ENCODE peak calls at places on chromosomes 2 and 18, in nine cellular contexts. Z is IMR-90, J is BJ, P is lung, L is heart left ventricle, U is K562, F is colonic mucosa, R is PC-9, Q is fibroblast of lung. X is an unnamed sample. For H3K36me3 and H3K27me3, the result is how much of the 10 kb centered on the place peaks cover.

GRCh38 chr2:18834341-18834740 is 245.0 kb upstream of the NT5C1B start:
- DNase-seq in Z (peak), J (no peak), P (no peak), L (no peak), U (no peak), F (no peak), R (peak), Q (peak), X (no peak)

GRCh38 chr18:23134780-23135678 is at the start of gene CABLES1:
- DNase-seq in Z (peak), J (no peak), P (peak), L (peak), U (peak), F (peak), R (peak), Q (peak), X (peak)

GRCh38 chr2:88735133-88735532 is 43.7 kb downstream of the RPIA start:
- DNase-seq in Z (no peak), J (no peak), P (no peak), L (no peak), U (no peak), F (no peak), R (no peak), Q (no peak), X (no peak)

GRCh38 chr2:182897137-182897536 is 30.7 kb upstream of the FRZB start:
- DNase-seq in Z (peak), J (no peak), P (no peak), L (no peak), U (no peak), F (no peak), R (no peak), Q (peak), X (no peak)

GRCh38 chr2:41647468-41648042 is 400.3 kb upstream of the PKDCC start:
- DNase-seq in Z (no peak), J (no peak), P (no peak), L (no peak), U (no peak), F (no peak), R (no peak), Q (peak), X (no peak)

GRCh38 chr2:174617120-174617519 is 19.5 kb upstream of the WIPF1 start:
- DNase-seq in Z (no peak), J (no peak), P (no peak), L (no peak), U (no peak), F (no peak), R (no peak), Q (no peak), X (no peak)

GRCh38 chr2:69848186-69848790 is 18.8 kb downstream of the GMCL1 start:
- DNase-seq in Z (no peak), J (no peak), P (no peak), L (no peak), U (no peak), F (no peak), R (peak), Q (no peak), X (no peak)

GRCh38 chr2:176457486-176457885 is 188.2 kb downstream of the MTX2 start:
- DNase-seq in Z (no peak), J (no peak), P (no peak), L (no peak), U (no peak), F (no peak), R (no peak), Q (no peak), X (no peak)

GRCh38 chr2:75790121-75790520 is 79.4 kb upstream of the GCFC2 start:
- DNase-seq in Z (no peak), J (no peak), P (no peak), L (no peak), U (no peak), F (no peak), R (no peak), Q (peak), X (no peak)

GRCh38 chr18:40676676-40677075 is 1278.4 kb upstream of the PIK3C3 start:
- DNase-seq in Z (peak), J (no peak), P (no peak), L (no peak), U (no peak), F (no peak), R (no peak), Q (peak), X (no peak)

GRCh38 chr2:230868151-230868946 is 3.6 kb downstream of the ITM2C start:
- DNase-seq in Z (no peak), J (no peak), P (no peak), L (peak), U (no peak), F (no peak), R (no peak), Q (no peak), X (no peak)

GRCh38 chr2:189293164-189293563 is 113.6 kb upstream of the COL5A2 start:
- DNase-seq in Z (peak), J (no peak), P (no peak), L (no peak), U (no peak), F (no peak), R (no peak), Q (peak), X (no peak)

DNA sequence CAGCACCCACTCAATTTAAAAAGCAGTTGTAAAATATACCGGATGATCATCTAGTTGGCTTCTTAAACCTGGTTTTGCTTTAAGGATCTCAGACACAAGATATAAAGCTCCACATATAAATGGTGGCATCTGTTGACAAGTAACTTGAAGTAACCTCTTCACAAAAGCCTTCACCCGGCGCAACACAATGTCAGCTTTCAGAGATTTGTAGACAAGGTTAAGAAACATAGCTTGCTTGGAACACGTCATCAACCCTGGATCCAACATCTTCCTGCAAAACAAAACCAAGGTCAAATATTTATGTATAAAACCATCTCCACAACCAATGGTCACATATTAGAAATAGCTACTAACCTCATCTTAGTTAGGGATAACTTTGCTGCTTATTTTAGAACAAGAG is 8.3 kb downstream of the CEBPZ start:
- DNase-seq in Z (no peak), J (no peak), P (no peak), L (no peak), U (no peak), F (no peak), R (no peak), Q (no peak), X (no peak)
- H3K36me3 ChIP-seq in Z (under half), J (under half), P (under half), L (half or more), U (half or more), F (under half), R (under half), Q (under half), X (under half)

DNA sequence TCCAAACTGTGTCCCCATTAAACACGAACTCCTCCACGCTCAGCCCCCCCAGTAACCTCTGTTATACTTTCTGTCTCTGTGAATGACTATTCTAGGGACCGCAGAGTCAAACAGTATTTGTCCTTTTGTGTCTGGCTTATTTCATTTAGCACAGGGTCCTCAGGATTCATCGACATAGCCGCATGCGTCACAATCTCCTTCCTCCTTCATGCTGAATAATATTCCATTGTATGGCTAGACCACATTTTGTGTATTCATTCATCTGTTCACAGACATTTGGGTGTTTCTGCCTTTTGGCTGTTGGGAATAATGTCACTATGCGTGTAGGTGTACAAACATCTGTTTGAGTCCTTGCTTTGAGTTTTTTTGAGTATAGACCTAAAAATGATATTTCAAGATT is 80.9 kb downstream of the SH3RF3 start:
- DNase-seq in Z (no peak), J (no peak), P (no peak), L (no peak), U (no peak), F (no peak), R (no peak), Q (peak), X (no peak)
- TF ChIP-seq CTCF in Z (no peak), J (no peak), P (no peak), L (no peak), U (no peak), F (no peak), R (no peak), Q (no peak), X (no peak)

GRCh38 chr18:57436193-57436964 is 1.2 kb downstream of the ONECUT2 start:
- DNase-seq in Z (no peak), J (no peak), P (no peak), L (peak), U (no peak), F (no peak), R (no peak), Q (no peak), X (no peak)

GRCh38 chr18:57437782-57438668 is 2.9 kb downstream of the ONECUT2 start:
- DNase-seq in Z (peak), J (no peak), P (no peak), L (peak), U (no peak), F (peak), R (peak), Q (peak), X (peak)

GRCh38 chr18:57437433-57437781 is 2.2 kb downstream of the ONECUT2 start:
- DNase-seq in Z (no peak), J (no peak), P (no peak), L (no peak), U (no peak), F (no peak), R (no peak), Q (no peak), X (no peak)

GRCh38 chr18:57435851-57436192 is 648 bp downstream of the ONECUT2 start:
- DNase-seq in Z (no peak), J (no peak), P (no peak), L (no peak), U (no peak), F (no peak), R (no peak), Q (no peak), X (no peak)

GRCh38 chr18:57436965-57437333 is 1.8 kb downstream of the ONECUT2 start:
- DNase-seq in Z (no peak), J (no peak), P (no peak), L (no peak), U (no peak), F (no peak), R (no peak), Q (no peak), X (no peak)
- H3K27me3 ChIP-seq in Z (half or more), J (half or more), P (under half), L (half or more), U (under half), F (half or more), R (under half), Q (half or more), X (under half)

DNA sequence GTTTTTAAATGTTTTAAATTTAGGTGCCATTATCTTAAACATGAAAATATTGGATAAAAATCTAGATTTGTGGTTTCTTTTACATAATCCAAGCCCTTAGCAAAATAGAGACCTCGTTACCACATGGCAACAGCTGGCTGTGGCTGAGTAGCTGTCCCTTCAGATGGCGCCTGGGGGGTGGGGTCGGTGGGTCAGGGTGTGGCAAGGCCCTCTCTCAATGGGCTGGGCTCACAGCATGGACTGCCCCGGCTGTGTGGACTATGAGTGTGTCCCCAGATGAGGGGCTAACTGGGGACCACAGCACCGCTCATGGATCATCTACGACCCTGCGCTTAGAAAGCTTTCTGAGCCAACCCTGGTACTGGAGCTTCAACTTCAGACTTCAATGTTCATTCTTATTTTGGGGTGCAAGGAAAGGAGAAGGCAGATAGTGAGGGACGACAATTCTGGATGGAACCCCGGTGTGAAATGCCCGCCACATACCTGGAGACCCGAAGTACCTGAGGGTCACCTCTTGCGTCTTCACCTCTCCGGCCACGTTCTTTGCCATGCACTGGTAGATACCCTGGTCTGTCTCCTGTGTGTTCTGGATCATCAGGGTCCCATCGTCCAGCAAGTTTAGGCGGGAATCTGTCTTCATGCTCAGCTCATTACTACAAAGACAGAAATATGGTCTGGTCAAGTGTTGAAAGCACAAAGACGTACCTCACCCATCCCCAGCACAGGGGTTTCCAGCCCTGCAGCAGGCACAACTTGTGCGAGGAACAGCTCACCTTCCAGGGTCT is 71.0 kb downstream of the PXDN start:
- DNase-seq in Z (no peak), J (no peak), P (no peak), L (no peak), U (no peak), F (no peak), R (no peak), Q (no peak), X (no peak)
- H3K36me3 ChIP-seq in Z (half or more), J (under half), P (under half), L (half or more), U (under half), F (under half), R (under half), Q (under half), X (under half)

GRCh38 chr2:195575879-195576391 is 81.1 kb upstream of the SLC39A10 start:
- DNase-seq in Z (peak), J (peak), P (no peak), L (no peak), U (no peak), F (no peak), R (peak), Q (peak), X (no peak)
- TF ChIP-seq CTCF in Z (peak), J (no peak), P (no peak), L (peak), U (no peak), F (no peak), R (no peak), Q (no peak), X (peak)

GRCh38 chr18:78975699-78976098 is 3.9 kb upstream of the SALL3 start:
- DNase-seq in Z (no peak), J (no peak), P (no peak), L (no peak), U (no peak), F (no peak), R (no peak), Q (no peak), X (no peak)
- H3K27me3 ChIP-seq in Z (half or more), J (under half), P (half or more), L (half or more), U (under half), F (half or more), R (under half), Q (under half), X (under half)

DNA sequence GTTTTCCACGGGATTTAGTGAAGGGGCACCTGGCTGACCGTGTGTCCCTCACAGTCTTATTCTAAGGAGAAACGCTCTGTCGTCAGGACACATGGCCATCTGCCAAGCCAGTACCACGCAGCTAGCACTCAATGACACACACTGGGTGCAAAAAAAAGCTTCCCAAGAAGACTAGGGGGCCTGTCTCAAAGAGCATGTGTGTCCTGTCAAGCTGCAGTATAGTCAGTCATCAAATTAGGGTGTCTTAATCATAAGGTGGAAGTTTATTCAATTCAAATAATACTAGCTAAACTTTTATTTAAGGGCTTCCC is 23.2 kb downstream of the LYPD1 start:
- DNase-seq in Z (peak), J (no peak), P (no peak), L (no peak), U (no peak), F (no peak), R (no peak), Q (peak), X (no peak)
- H3K36me3 ChIP-seq in Z (under half), J (under half), P (under half), L (under half), U (under half), F (under half), R (under half), Q (under half), X (under half)

DNA sequence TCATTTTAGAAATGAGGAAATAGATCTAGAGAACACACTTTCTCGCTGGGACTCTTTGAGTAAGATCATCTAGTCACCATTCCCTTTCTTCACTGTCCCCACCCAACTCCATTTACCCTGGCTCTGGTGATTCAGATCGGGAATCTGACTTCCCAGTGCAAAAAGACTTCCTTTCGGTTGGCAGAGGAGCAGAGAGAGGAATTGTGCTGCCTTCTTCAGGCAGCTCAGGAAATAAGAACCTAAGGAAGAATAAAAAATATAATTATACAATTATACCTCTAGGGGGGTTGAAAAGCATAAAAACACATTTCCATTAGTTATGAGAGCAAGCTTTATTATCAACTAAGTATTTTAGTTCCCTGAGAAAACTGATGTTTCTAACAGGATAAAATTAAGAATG is 9.3 kb upstream of the MPP4 start:
- DNase-seq in Z (peak), J (no peak), P (no peak), L (no peak), U (no peak), F (no peak), R (no peak), Q (peak), X (no peak)
- TF ChIP-seq CTCF in Z (peak), J (peak), P (no peak), L (no peak), U (no peak), F (no peak), R (no peak), Q (peak), X (no peak)

X was measured in GM06990.